ENCODE peak calls at places on chromosomes 2 and 18, in nine cellular contexts. One of them, this sample, is unnamed.

GRCh38 chr2:229202646-229203045 is 68.4 kb downstream of the PID1 start:
- DNase-seq in stimulated activated CD8-positive, alpha-beta memory T cell treated with anti-CD3 and anti-CD28 coated beads, Interleukin-2, amount 100 ng/mL, for 48 hours: no peak
- DNase-seq in central memory CD4-positive, alpha-beta T cell: no peak
- DNase-seq in fibroblast of the conjunctiva: peak
- DNase-seq in pancreas: no peak
- DNase-seq in nucleus accumbens: no peak
- DNase-seq in CD4-positive, alpha-beta T cell: no peak
- DNase-seq in sciatic nerve: no peak
- DNase-seq in GM12865: no peak
- DNase-seq in this sample: no peak

GRCh38 chr2:9356336-9356735 is 67.0 kb downstream of the ITGB1BP1 start:
- DNase-seq in pancreas: no peak
- DNase-seq in stimulated activated CD8-positive, alpha-beta memory T cell treated with anti-CD3 and anti-CD28 coated beads, Interleukin-2, amount 100 ng/mL, for 48 hours: no peak
- DNase-seq in nucleus accumbens: no peak
- DNase-seq in GM12865: no peak
- DNase-seq in fibroblast of the conjunctiva: no peak
- DNase-seq in CD4-positive, alpha-beta T cell: no peak
- DNase-seq in sciatic nerve: no peak
- DNase-seq in central memory CD4-positive, alpha-beta T cell: no peak
- DNase-seq in this sample: no peak

GRCh38 chr18:67485655-67486054 is 30.9 kb downstream of the DSEL start:
- DNase-seq in central memory CD4-positive, alpha-beta T cell: no peak
- DNase-seq in sciatic nerve: no peak
- DNase-seq in stimulated activated CD8-positive, alpha-beta memory T cell treated with anti-CD3 and anti-CD28 coated beads, Interleukin-2, amount 100 ng/mL, for 48 hours: no peak
- DNase-seq in fibroblast of the conjunctiva: no peak
- DNase-seq in pancreas: no peak
- DNase-seq in nucleus accumbens: no peak
- DNase-seq in CD4-positive, alpha-beta T cell: no peak
- DNase-seq in GM12865: no peak
- DNase-seq in this sample: no peak

GRCh38 chr18:25710981-25711380 is 359.0 kb upstream of the ZNF521 start:
- DNase-seq in central memory CD4-positive, alpha-beta T cell: no peak
- DNase-seq in stimulated activated CD8-positive, alpha-beta memory T cell treated with anti-CD3 and anti-CD28 coated beads, Interleukin-2, amount 100 ng/mL, for 48 hours: no peak
- DNase-seq in CD4-positive, alpha-beta T cell: no peak
- DNase-seq in nucleus accumbens: no peak
- DNase-seq in fibroblast of the conjunctiva: no peak
- DNase-seq in GM12865: no peak
- DNase-seq in pancreas: no peak
- DNase-seq in sciatic nerve: no peak
- DNase-seq in this sample: no peak

GRCh38 chr2:196607073-196607472 is 32.4 kb upstream of the CCDC150 start:
- DNase-seq in central memory CD4-positive, alpha-beta T cell: no peak
- DNase-seq in GM12865: no peak
- DNase-seq in fibroblast of the conjunctiva: peak
- DNase-seq in CD4-positive, alpha-beta T cell: no peak
- DNase-seq in sciatic nerve: no peak
- DNase-seq in nucleus accumbens: no peak
- DNase-seq in stimulated activated CD8-positive, alpha-beta memory T cell treated with anti-CD3 and anti-CD28 coated beads, Interleukin-2, amount 100 ng/mL, for 48 hours: no peak
- DNase-seq in pancreas: no peak
- DNase-seq in this sample: no peak

GRCh38 chr2:98317214-98317613 is 29.0 kb upstream of the CNGA3 start:
- DNase-seq in GM12865: no peak
- DNase-seq in CD4-positive, alpha-beta T cell: no peak
- DNase-seq in pancreas: no peak
- DNase-seq in stimulated activated CD8-positive, alpha-beta memory T cell treated with anti-CD3 and anti-CD28 coated beads, Interleukin-2, amount 100 ng/mL, for 48 hours: no peak
- DNase-seq in nucleus accumbens: no peak
- DNase-seq in fibroblast of the conjunctiva: no peak
- DNase-seq in central memory CD4-positive, alpha-beta T cell: no peak
- DNase-seq in sciatic nerve: no peak
- DNase-seq in this sample: no peak

GRCh38 chr2:31012384-31012783 is 125.9 kb downstream of the GALNT14 start:
- DNase-seq in nucleus accumbens: no peak
- DNase-seq in central memory CD4-positive, alpha-beta T cell: no peak
- DNase-seq in GM12865: no peak
- DNase-seq in pancreas: no peak
- DNase-seq in fibroblast of the conjunctiva: no peak
- DNase-seq in CD4-positive, alpha-beta T cell: no peak
- DNase-seq in stimulated activated CD8-positive, alpha-beta memory T cell treated with anti-CD3 and anti-CD28 coated beads, Interleukin-2, amount 100 ng/mL, for 48 hours: no peak
- DNase-seq in sciatic nerve: no peak
- DNase-seq in this sample: no peak

GRCh38 chr18:55582325-55582724 is 5.7 kb downstream of the TCF4 start:
- DNase-seq in CD4-positive, alpha-beta T cell: no peak
- DNase-seq in stimulated activated CD8-positive, alpha-beta memory T cell treated with anti-CD3 and anti-CD28 coated beads, Interleukin-2, amount 100 ng/mL, for 48 hours: no peak
- DNase-seq in fibroblast of the conjunctiva: no peak
- DNase-seq in pancreas: no peak
- DNase-seq in GM12865: no peak
- DNase-seq in sciatic nerve: no peak
- DNase-seq in nucleus accumbens: no peak
- DNase-seq in central memory CD4-positive, alpha-beta T cell: no peak
- DNase-seq in this sample: no peak

GRCh38 chr2:24456610-24457556 is 34.2 kb upstream of the NCOA1 start:
- DNase-seq in pancreas: no peak
- DNase-seq in fibroblast of the conjunctiva: peak
- DNase-seq in central memory CD4-positive, alpha-beta T cell: no peak
- DNase-seq in CD4-positive, alpha-beta T cell: no peak
- DNase-seq in nucleus accumbens: peak
- DNase-seq in GM12865: no peak
- DNase-seq in sciatic nerve: peak
- DNase-seq in stimulated activated CD8-positive, alpha-beta memory T cell treated with anti-CD3 and anti-CD28 coated beads, Interleukin-2, amount 100 ng/mL, for 48 hours: peak
- DNase-seq in this sample: no peak

GRCh38 chr18:63578357-63578958 is 8.7 kb upstream of the SERPINB13 start:
- DNase-seq in pancreas: no peak
- DNase-seq in nucleus accumbens: no peak
- DNase-seq in stimulated activated CD8-positive, alpha-beta memory T cell treated with anti-CD3 and anti-CD28 coated beads, Interleukin-2, amount 100 ng/mL, for 48 hours: no peak
- DNase-seq in CD4-positive, alpha-beta T cell: no peak
- DNase-seq in sciatic nerve: no peak
- DNase-seq in GM12865: peak
- DNase-seq in central memory CD4-positive, alpha-beta T cell: no peak
- DNase-seq in fibroblast of the conjunctiva: peak
- DNase-seq in this sample: peak

GRCh38 chr2:144578099-144578498 is 58.2 kb upstream of the ZEB2 start:
- DNase-seq in pancreas: no peak
- DNase-seq in sciatic nerve: no peak
- DNase-seq in GM12865: no peak
- DNase-seq in nucleus accumbens: no peak
- DNase-seq in CD4-positive, alpha-beta T cell: no peak
- DNase-seq in central memory CD4-positive, alpha-beta T cell: no peak
- DNase-seq in stimulated activated CD8-positive, alpha-beta memory T cell treated with anti-CD3 and anti-CD28 coated beads, Interleukin-2, amount 100 ng/mL, for 48 hours: no peak
- DNase-seq in fibroblast of the conjunctiva: no peak
- DNase-seq in this sample: no peak

GRCh38 chr2:234334146-234334545 is 162.7 kb downstream of the ARL4C start:
- DNase-seq in stimulated activated CD8-positive, alpha-beta memory T cell treated with anti-CD3 and anti-CD28 coated beads, Interleukin-2, amount 100 ng/mL, for 48 hours: no peak
- DNase-seq in nucleus accumbens: no peak
- DNase-seq in GM12865: no peak
- DNase-seq in sciatic nerve: no peak
- DNase-seq in pancreas: no peak
- DNase-seq in CD4-positive, alpha-beta T cell: no peak
- DNase-seq in fibroblast of the conjunctiva: no peak
- DNase-seq in central memory CD4-positive, alpha-beta T cell: no peak
- DNase-seq in this sample: no peak

GRCh38 chr2:226483745-226484619 is 315.6 kb downstream of the IRS1 start:
- DNase-seq in CD4-positive, alpha-beta T cell: no peak
- DNase-seq in GM12865: no peak
- DNase-seq in sciatic nerve: no peak
- DNase-seq in nucleus accumbens: no peak
- DNase-seq in pancreas: no peak
- DNase-seq in stimulated activated CD8-positive, alpha-beta memory T cell treated with anti-CD3 and anti-CD28 coated beads, Interleukin-2, amount 100 ng/mL, for 48 hours: no peak
- DNase-seq in central memory CD4-positive, alpha-beta T cell: no peak
- DNase-seq in fibroblast of the conjunctiva: no peak
- DNase-seq in this sample: no peak

GRCh38 chr2:189466656-189467055 is 25.4 kb downstream of the WDR75 start:
- DNase-seq in stimulated activated CD8-positive, alpha-beta memory T cell treated with anti-CD3 and anti-CD28 coated beads, Interleukin-2, amount 100 ng/mL, for 48 hours: no peak
- DNase-seq in sciatic nerve: no peak
- DNase-seq in GM12865: peak
- DNase-seq in central memory CD4-positive, alpha-beta T cell: peak
- DNase-seq in nucleus accumbens: no peak
- DNase-seq in fibroblast of the conjunctiva: peak
- DNase-seq in pancreas: no peak
- DNase-seq in CD4-positive, alpha-beta T cell: no peak
- DNase-seq in this sample: peak

GRCh38 chr18:6370886-6371635 is 43.6 kb downstream of the L3MBTL4 start:
- DNase-seq in sciatic nerve: no peak
- DNase-seq in CD4-positive, alpha-beta T cell: no peak
- DNase-seq in nucleus accumbens: no peak
- DNase-seq in central memory CD4-positive, alpha-beta T cell: no peak
- DNase-seq in stimulated activated CD8-positive, alpha-beta memory T cell treated with anti-CD3 and anti-CD28 coated beads, Interleukin-2, amount 100 ng/mL, for 48 hours: no peak
- DNase-seq in fibroblast of the conjunctiva: no peak
- DNase-seq in GM12865: no peak
- DNase-seq in pancreas: peak
- DNase-seq in this sample: no peak

GRCh38 chr2:5537180-5537579 is 155.0 kb upstream of the SOX11 start:
- DNase-seq in nucleus accumbens: no peak
- DNase-seq in CD4-positive, alpha-beta T cell: no peak
- DNase-seq in central memory CD4-positive, alpha-beta T cell: no peak
- DNase-seq in fibroblast of the conjunctiva: no peak
- DNase-seq in sciatic nerve: no peak
- DNase-seq in stimulated activated CD8-positive, alpha-beta memory T cell treated with anti-CD3 and anti-CD28 coated beads, Interleukin-2, amount 100 ng/mL, for 48 hours: no peak
- DNase-seq in pancreas: no peak
- DNase-seq in GM12865: no peak
- DNase-seq in this sample: no peak

GRCh38 chr2:182302174-182302573 is 124.7 kb downstream of the PDE1A start:
- DNase-seq in pancreas: no peak
- DNase-seq in sciatic nerve: no peak
- DNase-seq in nucleus accumbens: no peak
- DNase-seq in stimulated activated CD8-positive, alpha-beta memory T cell treated with anti-CD3 and anti-CD28 coated beads, Interleukin-2, amount 100 ng/mL, for 48 hours: no peak
- DNase-seq in fibroblast of the conjunctiva: peak
- DNase-seq in CD4-positive, alpha-beta T cell: no peak
- DNase-seq in GM12865: no peak
- DNase-seq in central memory CD4-positive, alpha-beta T cell: no peak
- DNase-seq in this sample: no peak

GRCh38 chr2:148338544-148338943 is 306.0 kb upstream of the EPC2 start:
- DNase-seq in pancreas: no peak
- DNase-seq in CD4-positive, alpha-beta T cell: no peak
- DNase-seq in GM12865: no peak
- DNase-seq in nucleus accumbens: no peak
- DNase-seq in sciatic nerve: no peak
- DNase-seq in fibroblast of the conjunctiva: peak
- DNase-seq in central memory CD4-positive, alpha-beta T cell: no peak
- DNase-seq in stimulated activated CD8-positive, alpha-beta memory T cell treated with anti-CD3 and anti-CD28 coated beads, Interleukin-2, amount 100 ng/mL, for 48 hours: no peak
- DNase-seq in this sample: no peak

This sample was measured in NAMALWA.